ENCODE peak calls at places on chromosomes 3 and 15, in ten cellular contexts. One of them, this sample, is unnamed.

GRCh38 chr15:50128266-50128665 is 9.2 kb upstream of the ATP8B4 start:
- DNase-seq in pancreas: no peak
- DNase-seq in foreskin fibroblast: peak
- DNase-seq in activated gamma-delta T cell treated with anti-CD3 and anti-CD28 coated beads, Interleukin-2, amount 50 U/mL, for 16 hours: no peak
- DNase-seq in gastrocnemius medialis: peak
- DNase-seq in Panc1: no peak
- DNase-seq in activated naive CD8-positive, alpha-beta T cell treated with anti-CD3 and anti-CD28 coated beads for 36 hours: no peak
- DNase-seq in tibial nerve: peak
- DNase-seq in iPS-NIHi11: no peak
- DNase-seq in H4: no peak
- DNase-seq in this sample: peak

GRCh38 chr3:25532763-25533162 is 104.7 kb downstream of the RARB start:
- DNase-seq in pancreas: no peak
- DNase-seq in foreskin fibroblast: peak
- DNase-seq in activated gamma-delta T cell treated with anti-CD3 and anti-CD28 coated beads, Interleukin-2, amount 50 U/mL, for 16 hours: no peak
- DNase-seq in gastrocnemius medialis: no peak
- DNase-seq in Panc1: peak
- DNase-seq in activated naive CD8-positive, alpha-beta T cell treated with anti-CD3 and anti-CD28 coated beads for 36 hours: peak
- DNase-seq in tibial nerve: no peak
- DNase-seq in iPS-NIHi11: peak
- DNase-seq in H4: no peak
- DNase-seq in this sample: no peak

GRCh38 chr3:179260949-179261765 is 10.2 kb upstream of the KCNMB3 start:
- DNase-seq in pancreas: peak
- DNase-seq in foreskin fibroblast: peak
- DNase-seq in activated gamma-delta T cell treated with anti-CD3 and anti-CD28 coated beads, Interleukin-2, amount 50 U/mL, for 16 hours: peak
- DNase-seq in gastrocnemius medialis: peak
- DNase-seq in Panc1: no peak
- DNase-seq in activated naive CD8-positive, alpha-beta T cell treated with anti-CD3 and anti-CD28 coated beads for 36 hours: peak
- DNase-seq in tibial nerve: peak
- DNase-seq in iPS-NIHi11: peak
- DNase-seq in H4: peak
- DNase-seq in this sample: peak

GRCh38 chr3:129549006-129549800 is 6.2 kb downstream of the H1-8 start:
- DNase-seq in pancreas: no peak
- DNase-seq in foreskin fibroblast: peak
- DNase-seq in activated gamma-delta T cell treated with anti-CD3 and anti-CD28 coated beads, Interleukin-2, amount 50 U/mL, for 16 hours: no peak
- DNase-seq in gastrocnemius medialis: no peak
- DNase-seq in Panc1: no peak
- DNase-seq in activated naive CD8-positive, alpha-beta T cell treated with anti-CD3 and anti-CD28 coated beads for 36 hours: no peak
- DNase-seq in tibial nerve: no peak
- DNase-seq in iPS-NIHi11: no peak
- DNase-seq in H4: no peak
- DNase-seq in this sample: no peak

GRCh38 chr15:68345481-68345880 is 67.9 kb downstream of the FEM1B start:
- DNase-seq in pancreas: no peak
- DNase-seq in foreskin fibroblast: no peak
- DNase-seq in activated gamma-delta T cell treated with anti-CD3 and anti-CD28 coated beads, Interleukin-2, amount 50 U/mL, for 16 hours: no peak
- DNase-seq in gastrocnemius medialis: no peak
- DNase-seq in Panc1: no peak
- DNase-seq in activated naive CD8-positive, alpha-beta T cell treated with anti-CD3 and anti-CD28 coated beads for 36 hours: no peak
- DNase-seq in tibial nerve: no peak
- DNase-seq in iPS-NIHi11: no peak
- DNase-seq in H4: no peak
- DNase-seq in this sample: no peak

GRCh38 chr15:39114690-39115378 is 466.0 kb upstream of the THBS1 start:
- DNase-seq in pancreas: no peak
- DNase-seq in foreskin fibroblast: no peak
- DNase-seq in activated gamma-delta T cell treated with anti-CD3 and anti-CD28 coated beads, Interleukin-2, amount 50 U/mL, for 16 hours: no peak
- DNase-seq in gastrocnemius medialis: no peak
- DNase-seq in Panc1: no peak
- DNase-seq in activated naive CD8-positive, alpha-beta T cell treated with anti-CD3 and anti-CD28 coated beads for 36 hours: no peak
- DNase-seq in tibial nerve: no peak
- DNase-seq in iPS-NIHi11: no peak
- DNase-seq in H4: no peak
- DNase-seq in this sample: no peak

GRCh38 chr3:23312866-23313265 is 109.7 kb downstream of the UBE2E2 start:
- DNase-seq in pancreas: no peak
- DNase-seq in foreskin fibroblast: peak
- DNase-seq in activated gamma-delta T cell treated with anti-CD3 and anti-CD28 coated beads, Interleukin-2, amount 50 U/mL, for 16 hours: no peak
- DNase-seq in gastrocnemius medialis: no peak
- DNase-seq in Panc1: no peak
- DNase-seq in activated naive CD8-positive, alpha-beta T cell treated with anti-CD3 and anti-CD28 coated beads for 36 hours: no peak
- DNase-seq in tibial nerve: no peak
- DNase-seq in iPS-NIHi11: no peak
- DNase-seq in H4: no peak
- DNase-seq in this sample: no peak

GRCh38 chr3:126118591-126118990 is 34.7 kb upstream of the SLC41A3 start:
- DNase-seq in pancreas: no peak
- DNase-seq in foreskin fibroblast: no peak
- DNase-seq in activated gamma-delta T cell treated with anti-CD3 and anti-CD28 coated beads, Interleukin-2, amount 50 U/mL, for 16 hours: no peak
- DNase-seq in gastrocnemius medialis: peak
- DNase-seq in Panc1: no peak
- DNase-seq in activated naive CD8-positive, alpha-beta T cell treated with anti-CD3 and anti-CD28 coated beads for 36 hours: no peak
- DNase-seq in tibial nerve: no peak
- DNase-seq in iPS-NIHi11: no peak
- DNase-seq in H4: no peak
- DNase-seq in this sample: no peak

GRCh38 chr15:66078196-66078928 is 175.2 kb downstream of the MEGF11 start:
- DNase-seq in pancreas: no peak
- DNase-seq in foreskin fibroblast: no peak
- DNase-seq in activated gamma-delta T cell treated with anti-CD3 and anti-CD28 coated beads, Interleukin-2, amount 50 U/mL, for 16 hours: no peak
- DNase-seq in gastrocnemius medialis: no peak
- DNase-seq in Panc1: no peak
- DNase-seq in activated naive CD8-positive, alpha-beta T cell treated with anti-CD3 and anti-CD28 coated beads for 36 hours: no peak
- DNase-seq in tibial nerve: no peak
- DNase-seq in iPS-NIHi11: peak
- DNase-seq in H4: no peak
- DNase-seq in this sample: no peak

GRCh38 chr3:15638891-15639262 is 37.3 kb downstream of the BTD start:
- DNase-seq in pancreas: no peak
- DNase-seq in foreskin fibroblast: peak
- DNase-seq in activated gamma-delta T cell treated with anti-CD3 and anti-CD28 coated beads, Interleukin-2, amount 50 U/mL, for 16 hours: no peak
- DNase-seq in gastrocnemius medialis: no peak
- DNase-seq in Panc1: no peak
- DNase-seq in activated naive CD8-positive, alpha-beta T cell treated with anti-CD3 and anti-CD28 coated beads for 36 hours: no peak
- DNase-seq in tibial nerve: no peak
- DNase-seq in iPS-NIHi11: no peak
- DNase-seq in H4: no peak
- DNase-seq in this sample: no peak

GRCh38 chr3:71875461-71875947 is 90.6 kb upstream of the PROK2 start:
- DNase-seq in pancreas: peak
- DNase-seq in foreskin fibroblast: peak
- DNase-seq in activated gamma-delta T cell treated with anti-CD3 and anti-CD28 coated beads, Interleukin-2, amount 50 U/mL, for 16 hours: peak
- DNase-seq in gastrocnemius medialis: peak
- DNase-seq in Panc1: peak
- DNase-seq in activated naive CD8-positive, alpha-beta T cell treated with anti-CD3 and anti-CD28 coated beads for 36 hours: peak
- DNase-seq in tibial nerve: peak
- DNase-seq in iPS-NIHi11: peak
- DNase-seq in H4: peak
- DNase-seq in this sample: peak

GRCh38 chr3:110685630-110686029 is 386.0 kb upstream of the NECTIN3 start:
- DNase-seq in pancreas: no peak
- DNase-seq in foreskin fibroblast: no peak
- DNase-seq in activated gamma-delta T cell treated with anti-CD3 and anti-CD28 coated beads, Interleukin-2, amount 50 U/mL, for 16 hours: no peak
- DNase-seq in gastrocnemius medialis: no peak
- DNase-seq in Panc1: no peak
- DNase-seq in activated naive CD8-positive, alpha-beta T cell treated with anti-CD3 and anti-CD28 coated beads for 36 hours: no peak
- DNase-seq in tibial nerve: no peak
- DNase-seq in iPS-NIHi11: peak
- DNase-seq in H4: no peak
- DNase-seq in this sample: no peak

GRCh38 chr3:113783463-113783862 is 36.6 kb downstream of the ATP6V1A start:
- DNase-seq in pancreas: no peak
- DNase-seq in foreskin fibroblast: peak
- DNase-seq in activated gamma-delta T cell treated with anti-CD3 and anti-CD28 coated beads, Interleukin-2, amount 50 U/mL, for 16 hours: no peak
- DNase-seq in gastrocnemius medialis: no peak
- DNase-seq in Panc1: no peak
- DNase-seq in activated naive CD8-positive, alpha-beta T cell treated with anti-CD3 and anti-CD28 coated beads for 36 hours: no peak
- DNase-seq in tibial nerve: no peak
- DNase-seq in iPS-NIHi11: no peak
- DNase-seq in H4: peak
- DNase-seq in this sample: no peak

GRCh38 chr3:122169911-122170310 is 13.6 kb upstream of the CASR start:
- DNase-seq in pancreas: no peak
- DNase-seq in foreskin fibroblast: no peak
- DNase-seq in activated gamma-delta T cell treated with anti-CD3 and anti-CD28 coated beads, Interleukin-2, amount 50 U/mL, for 16 hours: no peak
- DNase-seq in gastrocnemius medialis: no peak
- DNase-seq in Panc1: no peak
- DNase-seq in activated naive CD8-positive, alpha-beta T cell treated with anti-CD3 and anti-CD28 coated beads for 36 hours: no peak
- DNase-seq in tibial nerve: no peak
- DNase-seq in iPS-NIHi11: no peak
- DNase-seq in H4: no peak
- DNase-seq in this sample: no peak

GRCh38 chr15:58330836-58331561 is 100.8 kb upstream of the LIPC start:
- DNase-seq in pancreas: no peak
- DNase-seq in foreskin fibroblast: peak
- DNase-seq in activated gamma-delta T cell treated with anti-CD3 and anti-CD28 coated beads, Interleukin-2, amount 50 U/mL, for 16 hours: no peak
- DNase-seq in gastrocnemius medialis: no peak
- DNase-seq in Panc1: no peak
- DNase-seq in activated naive CD8-positive, alpha-beta T cell treated with anti-CD3 and anti-CD28 coated beads for 36 hours: no peak
- DNase-seq in tibial nerve: no peak
- DNase-seq in iPS-NIHi11: no peak
- DNase-seq in H4: no peak
- DNase-seq in this sample: no peak

GRCh38 chr15:90035095-90035834 is 34.1 kb downstream of the ZNF710 start:
- DNase-seq in pancreas: no peak
- DNase-seq in foreskin fibroblast: peak
- DNase-seq in activated gamma-delta T cell treated with anti-CD3 and anti-CD28 coated beads, Interleukin-2, amount 50 U/mL, for 16 hours: no peak
- DNase-seq in gastrocnemius medialis: peak
- DNase-seq in Panc1: no peak
- DNase-seq in activated naive CD8-positive, alpha-beta T cell treated with anti-CD3 and anti-CD28 coated beads for 36 hours: no peak
- DNase-seq in tibial nerve: no peak
- DNase-seq in iPS-NIHi11: no peak
- DNase-seq in H4: no peak
- DNase-seq in this sample: peak

GRCh38 chr3:139309046-139309660 is 34.7 kb upstream of the MRPS22 start:
- DNase-seq in pancreas: no peak
- DNase-seq in foreskin fibroblast: no peak
- DNase-seq in activated gamma-delta T cell treated with anti-CD3 and anti-CD28 coated beads, Interleukin-2, amount 50 U/mL, for 16 hours: no peak
- DNase-seq in gastrocnemius medialis: no peak
- DNase-seq in Panc1: no peak
- DNase-seq in activated naive CD8-positive, alpha-beta T cell treated with anti-CD3 and anti-CD28 coated beads for 36 hours: no peak
- DNase-seq in tibial nerve: no peak
- DNase-seq in iPS-NIHi11: no peak
- DNase-seq in H4: peak
- DNase-seq in this sample: no peak

GRCh38 chr15:100096700-100097099 is 245.1 kb downstream of the ADAMTS17 start:
- DNase-seq in pancreas: no peak
- DNase-seq in foreskin fibroblast: no peak
- DNase-seq in activated gamma-delta T cell treated with anti-CD3 and anti-CD28 coated beads, Interleukin-2, amount 50 U/mL, for 16 hours: no peak
- DNase-seq in gastrocnemius medialis: no peak
- DNase-seq in Panc1: no peak
- DNase-seq in activated naive CD8-positive, alpha-beta T cell treated with anti-CD3 and anti-CD28 coated beads for 36 hours: no peak
- DNase-seq in tibial nerve: no peak
- DNase-seq in iPS-NIHi11: no peak
- DNase-seq in H4: no peak
- DNase-seq in this sample: peak

GRCh38 chr15:74735305-74735704 is 10.0 kb upstream of the CYP1A1 start:
- DNase-seq in pancreas: no peak
- DNase-seq in foreskin fibroblast: no peak
- DNase-seq in activated gamma-delta T cell treated with anti-CD3 and anti-CD28 coated beads, Interleukin-2, amount 50 U/mL, for 16 hours: no peak
- DNase-seq in gastrocnemius medialis: no peak
- DNase-seq in Panc1: no peak
- DNase-seq in activated naive CD8-positive, alpha-beta T cell treated with anti-CD3 and anti-CD28 coated beads for 36 hours: no peak
- DNase-seq in tibial nerve: no peak
- DNase-seq in iPS-NIHi11: no peak
- DNase-seq in H4: no peak
- DNase-seq in this sample: no peak

GRCh38 chr3:194586839-194587238 is 46.4 kb downstream of the TMEM44 start:
- DNase-seq in pancreas: no peak
- DNase-seq in foreskin fibroblast: peak
- DNase-seq in activated gamma-delta T cell treated with anti-CD3 and anti-CD28 coated beads, Interleukin-2, amount 50 U/mL, for 16 hours: no peak
- DNase-seq in gastrocnemius medialis: no peak
- DNase-seq in Panc1: no peak
- DNase-seq in activated naive CD8-positive, alpha-beta T cell treated with anti-CD3 and anti-CD28 coated beads for 36 hours: no peak
- DNase-seq in tibial nerve: no peak
- DNase-seq in iPS-NIHi11: no peak
- DNase-seq in H4: no peak
- DNase-seq in this sample: no peak